ENCODE peak calls at places on chromosomes 3 and 15, in five cellular contexts. Y is IMR-90, E is upper lobe of left lung, H is heart left ventricle, A is H54. I is an unnamed sample.

GRCh38 chr3:59540696-59541095 is 490.9 kb upstream of the CFAP20DC start:
- DNase-seq in Y (no peak), E (no peak), H (no peak), A (no peak), I (peak)

GRCh38 chr15:38535451-38536200 is 29.0 kb downstream of the RASGRP1 start:
- DNase-seq in Y (peak), E (no peak), H (no peak), A (no peak), I (no peak)

GRCh38 chr3:55615039-55615693 is 128.1 kb upstream of the WNT5A start:
- DNase-seq in Y (peak), E (no peak), H (no peak), A (no peak), I (no peak)

GRCh38 chr15:74451861-74452835 is 8.8 kb downstream of the UBL7 start:
- DNase-seq in Y (no peak), E (no peak), H (no peak), A (no peak), I (no peak)

GRCh38 chr15:83747050-83747717 is 93.3 kb downstream of the ADAMTSL3 start:
- DNase-seq in Y (peak), E (no peak), H (no peak), A (peak), I (no peak)

GRCh38 chr15:45134682-45135604 is 5.1 kb downstream of the DUOX1 start:
- DNase-seq in Y (no peak), E (peak), H (no peak), A (no peak), I (no peak)

GRCh38 chr3:76199382-76199781 is 414.0 kb upstream of the ZNF717 start:
- DNase-seq in Y (no peak), E (no peak), H (no peak), A (no peak), I (no peak)

GRCh38 chr15:68526269-68526668 is 52.5 kb upstream of the CORO2B start:
- DNase-seq in Y (peak), E (no peak), H (no peak), A (no peak), I (no peak)

GRCh38 chr15:55799287-55800212 is 56.6 kb upstream of the PRTG start:
- DNase-seq in Y (peak), E (no peak), H (no peak), A (peak), I (peak)

GRCh38 chr3:171363211-171363610 is 97.0 kb downstream of the TNIK start:
- DNase-seq in Y (no peak), E (no peak), H (no peak), A (no peak), I (no peak)

GRCh38 chr3:23004971-23005370 is 198.2 kb upstream of the UBE2E2 start:
- DNase-seq in Y (peak), E (no peak), H (no peak), A (peak), I (no peak)

GRCh38 chr3:128814514-128815317 is 64.7 kb upstream of the ACAD9 start:
- DNase-seq in Y (no peak), E (no peak), H (no peak), A (no peak), I (no peak)

GRCh38 chr3:49901351-49902339 is 2.0 kb downstream of the MST1R start:
- DNase-seq in Y (peak), E (no peak), H (no peak), A (no peak), I (no peak)

GRCh38 chr3:45716790-45717336 is 27.7 kb downstream of the SACM1L start:
- DNase-seq in Y (peak), E (no peak), H (no peak), A (no peak), I (no peak)

GRCh38 chr15:80492874-80493273 is 88.7 kb downstream of the ARNT2 start:
- DNase-seq in Y (no peak), E (no peak), H (no peak), A (no peak), I (no peak)

GRCh38 chr15:80967451-80967850 is 22.2 kb downstream of the MESD start:
- DNase-seq in Y (peak), E (no peak), H (no peak), A (no peak), I (no peak)

GRCh38 chr3:124685481-124685880 is 44.8 kb upstream of the UMPS start:
- DNase-seq in Y (no peak), E (no peak), H (no peak), A (no peak), I (no peak)

GRCh38 chr3:171876651-171877272 is 33.6 kb downstream of the TMEM212 start:
- DNase-seq in Y (peak), E (no peak), H (no peak), A (no peak), I (no peak)

GRCh38 chr15:58551764-58552504 is 120.1 kb downstream of the LIPC start:
- DNase-seq in Y (peak), E (no peak), H (no peak), A (no peak), I (no peak)

GRCh38 chr3:46049093-46049492 is 21.8 kb upstream of the XCR1 start:
- DNase-seq in Y (no peak), E (no peak), H (no peak), A (no peak), I (no peak)

GRCh38 chr15:44261007-44261706 is 27.4 kb upstream of the GOLM2 start:
- DNase-seq in Y (no peak), E (no peak), H (no peak), A (no peak), I (no peak)

GRCh38 chr15:51121118-51121517 is 26.4 kb upstream of the TNFAIP8L3 start:
- DNase-seq in Y (peak), E (no peak), H (no peak), A (peak), I (no peak)

GRCh38 chr15:38226867-38227266 is 25.8 kb upstream of the SPRED1 start:
- DNase-seq in Y (peak), E (no peak), H (no peak), A (peak), I (no peak)

GRCh38 chr3:141020139-141020940 is 30.8 kb upstream of the SPSB4 start:
- DNase-seq in Y (no peak), E (no peak), H (no peak), A (peak), I (no peak)

GRCh38 chr3:10121064-10121463 is 5.6 kb downstream of the BRK1 start:
- DNase-seq in Y (no peak), E (no peak), H (no peak), A (no peak), I (no peak)

GRCh38 chr3:146498002-146498736 is 28.8 kb upstream of the PLSCR2 start:
- DNase-seq in Y (no peak), E (no peak), H (no peak), A (no peak), I (no peak)

GRCh38 chr15:36609793-36610192 is 30.4 kb downstream of the CDIN1 start:
- DNase-seq in Y (no peak), E (no peak), H (no peak), A (no peak), I (no peak)

GRCh38 chr15:43463542-43463941 is 29.4 kb downstream of the TP53BP1 start:
- DNase-seq in Y (peak), E (no peak), H (no peak), A (no peak), I (no peak)

GRCh38 chr3:173739716-173740115 is 342.2 kb downstream of the NLGN1 start:
- DNase-seq in Y (peak), E (no peak), H (no peak), A (no peak), I (no peak)

GRCh38 chr15:66592505-66593218 is 26.9 kb upstream of the LCTL start:
- DNase-seq in Y (no peak), E (no peak), H (peak), A (no peak), I (no peak)

GRCh38 chr3:104909188-104909587 is 457.5 kb upstream of the ALCAM start:
- DNase-seq in Y (peak), E (no peak), H (no peak), A (no peak), I (no peak)

GRCh38 chr3:111619833-111620232 is 24.7 kb upstream of the ZBED2 start:
- DNase-seq in Y (peak), E (no peak), H (no peak), A (no peak), I (no peak)

DNA sequence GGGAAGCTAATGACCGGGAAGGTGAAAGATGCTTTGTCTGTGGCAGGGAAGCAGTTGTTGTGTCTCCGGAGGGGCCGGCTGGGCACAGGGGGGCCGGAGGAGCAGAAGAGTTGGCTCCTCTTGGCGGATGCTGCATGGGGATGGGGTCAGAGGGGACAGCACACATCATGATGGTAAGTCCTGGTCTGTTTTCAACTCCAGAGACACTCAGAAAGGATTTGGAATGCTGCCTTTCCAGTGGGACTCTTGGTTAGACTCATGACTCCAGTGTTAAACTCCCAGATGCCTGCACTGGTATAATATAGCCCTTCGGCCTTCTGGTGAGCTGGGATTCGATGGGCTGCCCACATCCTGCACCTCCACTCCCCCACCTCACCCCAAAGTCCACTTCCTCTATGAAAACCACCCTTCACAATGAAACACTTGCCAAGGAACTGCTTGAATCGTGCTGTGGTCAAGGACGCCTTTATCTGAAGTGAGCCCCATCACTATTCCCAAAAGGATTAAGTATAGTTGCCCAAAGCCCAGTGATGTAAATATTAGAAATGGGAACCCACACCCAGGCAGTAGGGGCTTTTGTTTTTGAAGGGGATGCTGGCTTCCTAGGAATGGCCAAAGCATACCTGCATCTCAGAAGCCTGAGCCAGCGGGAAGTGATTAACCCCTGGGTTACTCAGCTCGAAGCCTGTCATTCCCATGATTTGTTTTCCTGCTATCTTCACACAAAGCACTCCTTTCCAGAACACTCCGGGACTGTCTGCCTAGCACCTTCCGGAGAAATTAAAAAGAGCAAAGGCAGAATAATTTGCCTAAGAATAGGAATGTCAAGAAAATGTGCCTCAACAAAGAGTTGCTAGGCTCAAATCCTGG is 33.8 kb downstream of the TPM1 start:
- DNase-seq in Y (no peak), E (no peak), H (no peak), A (no peak), I (no peak)
- TF ChIP-seq POLR2A in Y (no peak), E (no peak), H (no peak), A (no peak), I (no peak)

GRCh38 chr3:192899540-192899982 is 18.1 kb downstream of the MB21D2 start:
- DNase-seq in Y (peak), E (no peak), H (no peak), A (no peak), I (no peak)
- TF ChIP-seq POLR2A in Y (no peak), E (no peak), H (no peak), A (no peak), I (no peak)

DNA sequence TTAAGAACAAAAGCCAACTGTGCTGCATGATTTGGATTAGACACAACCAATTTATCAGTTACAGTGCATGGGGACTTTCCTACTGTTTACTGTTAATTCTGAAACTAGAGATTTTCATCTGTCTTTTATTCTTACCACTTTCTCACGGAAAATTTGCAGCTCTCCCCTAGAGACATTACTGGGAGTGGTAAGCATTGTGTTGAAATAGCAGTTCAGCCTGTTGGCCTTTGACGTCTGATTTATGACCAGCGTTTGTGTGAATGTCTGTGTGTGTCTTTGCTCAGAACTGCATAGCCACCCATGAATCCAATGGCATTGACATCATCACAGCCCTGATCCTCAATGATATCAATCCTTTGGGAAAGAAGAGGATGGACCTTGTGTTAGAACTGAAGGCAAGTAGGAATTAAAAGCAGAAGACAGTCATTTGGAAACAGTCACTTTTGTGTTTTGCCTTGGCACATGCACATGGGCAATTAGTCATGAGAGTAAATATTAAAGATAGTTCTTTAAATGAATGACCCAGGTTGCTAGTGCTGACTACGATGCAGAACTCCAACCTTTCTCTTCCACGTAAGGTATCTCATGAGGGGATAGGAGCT is 202.2 kb upstream of the BHLHE40 start:
- DNase-seq in Y (no peak), E (no peak), H (no peak), A (no peak), I (no peak)
- TF ChIP-seq POLR2A in Y (no peak), E (no peak), H (no peak), A (no peak), I (peak)

DNA sequence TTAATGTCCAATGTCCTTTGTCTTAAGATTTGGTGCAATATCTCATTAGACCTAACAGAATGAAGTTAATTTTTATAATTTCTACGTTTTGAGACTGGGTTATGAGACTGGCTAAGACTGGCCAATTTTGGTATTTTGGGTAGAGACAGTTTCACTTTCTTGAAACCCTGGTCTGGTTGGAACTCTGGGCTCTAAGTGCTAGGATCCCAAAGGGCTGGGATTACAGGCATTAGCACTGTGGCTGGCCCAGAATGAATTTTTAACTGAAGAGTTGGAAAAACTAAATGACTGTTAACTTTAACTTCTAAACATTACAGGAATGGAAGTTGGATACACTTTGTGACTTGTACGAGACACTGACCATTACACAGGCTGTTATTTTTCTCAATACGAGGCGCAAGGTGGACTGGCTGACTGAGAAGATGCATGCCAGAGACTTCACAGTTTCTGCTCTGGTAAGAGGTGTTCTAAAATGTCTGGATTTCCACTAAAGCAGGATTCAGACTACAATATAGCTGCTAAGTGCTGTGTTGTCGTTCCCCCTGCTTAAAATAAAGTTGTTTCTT is 3.5 kb downstream of the EIF4A2 start:
- DNase-seq in Y (no peak), E (no peak), H (no peak), A (no peak), I (no peak)
- TF ChIP-seq POLR2A in Y (no peak), E (no peak), H (no peak), A (no peak), I (no peak)

GRCh38 chr3:186361612-186362408 is at the start of gene DGKG:
- DNase-seq in Y (no peak), E (peak), H (peak), A (peak), I (peak)
- TF ChIP-seq POLR2A in Y (no peak), E (no peak), H (peak), A (peak), I (no peak)

GRCh38 chr3:127762787-127763105 is 59.6 kb downstream of the MGLL start:
- DNase-seq in Y (no peak), E (no peak), H (no peak), A (no peak), I (no peak)
- TF ChIP-seq POLR2A in Y (no peak), E (no peak), H (no peak), A (no peak), I (no peak)